ENCODE peak calls at places on chromosomes 12 and 14, in seven cellular contexts. A, Y, E, R, K, J and T are unnamed samples.

GRCh38 chr14:103110681-103111296 is 12.5 kb upstream of the TNFAIP2 start:
- DNase-seq in A (no peak), Y (peak; percentile 71), E (no peak), R (no peak), K (no peak), J (no peak), T (no peak)

GRCh38 chr14:55433880-55434804 is 6.3 kb downstream of the TBPL2 start:
- DNase-seq in A (no peak), Y (no peak), E (no peak), R (no peak), K (no peak), J (no peak), T (no peak)

GRCh38 chr12:128743911-128744310 is 79.8 kb downstream of the SLC15A4 start:
- DNase-seq in A (no peak), Y (no peak), E (no peak), R (no peak), K (no peak), J (no peak), T (no peak)

GRCh38 chr12:102964872-102965271 is 7.4 kb downstream of the ASCL1 start:
- DNase-seq in A (no peak), Y (peak; percentile 52), E (peak; percentile 71), R (no peak), K (no peak), J (no peak), T (peak; percentile 73)

GRCh38 chr14:64089920-64090319 is 204.3 kb downstream of the ESR2 start:
- DNase-seq in A (no peak), Y (no peak), E (peak; percentile 60), R (no peak), K (no peak), J (no peak), T (peak; percentile 64)

GRCh38 chr14:54759982-54760585 is 142.5 kb downstream of the GCH1 start:
- DNase-seq in A (no peak), Y (no peak), E (no peak), R (no peak), K (no peak), J (no peak), T (no peak)

GRCh38 chr12:68259318-68259940 is 6.0 kb upstream of the IL22 start:
- DNase-seq in A (no peak), Y (no peak), E (no peak), R (no peak), K (no peak), J (no peak), T (no peak)

GRCh38 chr14:91872011-91872476 is 4.7 kb upstream of the TC2N start:
- DNase-seq in A (no peak), Y (peak; percentile 75), E (no peak), R (no peak), K (no peak), J (no peak), T (no peak)

GRCh38 chr12:52178443-52178842 is 13.4 kb downstream of the KRT80 start:
- DNase-seq in A (no peak), Y (no peak), E (no peak), R (no peak), K (no peak), J (no peak), T (no peak)

GRCh38 chr14:24431569-24432258 is 2.0 kb downstream of the KHNYN start:
- DNase-seq in A (peak; percentile 82), Y (peak; percentile 93), E (peak; percentile 97), R (peak; percentile 92), K (peak; percentile 69), J (peak; percentile 88), T (peak; percentile 97)

GRCh38 chr12:44296624-44297197 is 460.8 kb downstream of the TMEM117 start:
- DNase-seq in A (no peak), Y (no peak), E (no peak), R (no peak), K (no peak), J (peak; percentile 45), T (no peak)

GRCh38 chr14:85214471-85214870 is 315.5 kb upstream of the FLRT2 start:
- DNase-seq in A (no peak), Y (no peak), E (no peak), R (no peak), K (no peak), J (no peak), T (no peak)

GRCh38 chr12:45309826-45310626 is 94.1 kb downstream of the ANO6 start:
- DNase-seq in A (no peak), Y (no peak), E (no peak), R (no peak), K (no peak), J (no peak), T (no peak)

GRCh38 chr14:23399136-23399535 is 8.9 kb downstream of the MYH6 start:
- DNase-seq in A (no peak), Y (no peak), E (no peak), R (no peak), K (no peak), J (no peak), T (no peak)

GRCh38 chr12:4285070-4285469 is 11.5 kb downstream of the CCND2 start:
- DNase-seq in A (no peak), Y (no peak), E (no peak), R (no peak), K (no peak), J (no peak), T (no peak)

GRCh38 chr12:32566663-32567634 is 112.2 kb upstream of the DNM1L start:
- DNase-seq in A (no peak), Y (no peak), E (peak; percentile 62), R (no peak), K (no peak), J (no peak), T (peak; percentile 31)

GRCh38 chr12:52349196-52349595 is 18.1 kb downstream of the KRT85 start:
- DNase-seq in A (no peak), Y (no peak), E (peak; percentile 31), R (no peak), K (no peak), J (no peak), T (no peak)

GRCh38 chr12:15220961-15221885 is at the start of gene RERG:
- DNase-seq in A (peak; percentile 14), Y (peak; percentile 84), E (peak; percentile 95), R (peak; percentile 71), K (peak; percentile 59), J (peak; percentile 82), T (peak; percentile 88)

GRCh38 chr12:130969223-130969622 is 15.5 kb downstream of the ADGRD1 start:
- DNase-seq in A (no peak), Y (no peak), E (peak; percentile 43), R (no peak), K (no peak), J (no peak), T (no peak)

GRCh38 chr14:90894241-90894640 is 78.0 kb upstream of the TTC7B start:
- DNase-seq in A (no peak), Y (no peak), E (no peak), R (no peak), K (no peak), J (no peak), T (no peak)

GRCh38 chr14:96162265-96162664 is 42.4 kb upstream of the BDKRB2 start:
- DNase-seq in A (no peak), Y (peak; percentile 5), E (peak; percentile 39), R (no peak), K (no peak), J (no peak), T (no peak)

GRCh38 chr14:22024117-22024516 is 350.5 kb upstream of the OR4E1 start:
- DNase-seq in A (no peak), Y (no peak), E (no peak), R (no peak), K (no peak), J (no peak), T (no peak)

GRCh38 chr14:95300002-95300696 is 19.6 kb downstream of the CLMN start:
- DNase-seq in A (no peak), Y (no peak), E (no peak), R (no peak), K (no peak), J (peak; percentile 92), T (no peak)

GRCh38 chr12:26853303-26854027 is 20.5 kb upstream of the ITPR2 start:
- DNase-seq in A (peak; percentile 14), Y (peak; percentile 75), E (peak; percentile 75), R (peak; percentile 65), K (peak; percentile 26), J (peak; percentile 86), T (peak; percentile 51)

GRCh38 chr12:19110541-19110940 is 19.0 kb upstream of the PLEKHA5 start:
- DNase-seq in A (no peak), Y (no peak), E (no peak), R (no peak), K (no peak), J (no peak), T (no peak)

GRCh38 chr14:103453791-103454190 is 68.6 kb downstream of the MARK3 start:
- DNase-seq in A (no peak), Y (no peak), E (no peak), R (no peak), K (no peak), J (no peak), T (no peak)

GRCh38 chr12:16300222-16300621 is 22.7 kb upstream of the SLC15A5 start:
- DNase-seq in A (no peak), Y (no peak), E (no peak), R (no peak), K (no peak), J (no peak), T (peak; percentile 85)

GRCh38 chr12:132289356-132290202 is 39.8 kb downstream of the GALNT9 start:
- DNase-seq in A (no peak), Y (no peak), E (no peak), R (no peak), K (no peak), J (no peak), T (no peak)

GRCh38 chr12:21891763-21892217 is 49.4 kb downstream of the ABCC9 start:
- DNase-seq in A (no peak), Y (no peak), E (no peak), R (peak; percentile 40), K (no peak), J (peak; percentile 88), T (no peak)

GRCh38 chr14:67695394-67695949 is at the start of gene RDH11:
- DNase-seq in A (peak; percentile 82), Y (peak; percentile 84), E (peak; percentile 94), R (peak; percentile 86), K (peak; percentile 42), J (peak; percentile 88), T (peak; percentile 96)

GRCh38 chr12:88258396-88258795 is 116.3 kb downstream of the TMTC3 start:
- DNase-seq in A (peak; percentile 29), Y (no peak), E (no peak), R (no peak), K (no peak), J (no peak), T (no peak)

GRCh38 chr12:10283028-10283427 is 24.6 kb upstream of the KLRD1 start:
- DNase-seq in A (no peak), Y (no peak), E (no peak), R (no peak), K (no peak), J (no peak), T (no peak)

GRCh38 chr12:3317841-3318501 is 173.0 kb upstream of the PRMT8 start:
- DNase-seq in A (no peak), Y (no peak), E (no peak), R (no peak), K (no peak), J (no peak), T (no peak)

GRCh38 chr12:129607293-129607692 is 296.5 kb downstream of the TMEM132D start:
- DNase-seq in A (peak; percentile 11), Y (no peak), E (peak; percentile 71), R (no peak), K (no peak), J (no peak), T (peak; percentile 69)

GRCh38 chr14:23195552-23196101 is 12.2 kb upstream of the SLC7A8 start:
- DNase-seq in A (no peak), Y (no peak), E (no peak), R (no peak), K (no peak), J (no peak), T (no peak)

GRCh38 chr14:106268013-106268727 is 741.8 kb downstream of the TMEM121 start:
- DNase-seq in A (no peak), Y (peak; percentile 55), E (no peak), R (no peak), K (peak; percentile 76), J (no peak), T (no peak)